ENCODE peak calls at places on chromosomes 4 and X, in six cellular contexts. One of them, this sample, is unnamed. For H3K9me3 and H4K20me1, the result is how much of the 10 kb centered on the place peaks cover.

GRCh38 chr4:1299301-1299860 is 9.7 kb downstream of the MAEA start:
- DNase-seq in H9: no peak
- DNase-seq in neural progenitor cell: no peak
- DNase-seq in HepG2: no peak
- DNase-seq in fibroblast of lung: no peak
- DNase-seq in astrocyte: no peak
- DNase-seq in this sample: no peak

GRCh38 chr4:111879539-111879938 is 265.7 kb upstream of the FAM241A start:
- DNase-seq in H9: no peak
- DNase-seq in astrocyte: no peak
- DNase-seq in HepG2: no peak
- DNase-seq in fibroblast of lung: no peak
- DNase-seq in neural progenitor cell: peak
- DNase-seq in this sample: no peak

GRCh38 chr4:187209921-187210613 is 486.4 kb upstream of the FAT1 start:
- DNase-seq in H9: no peak
- DNase-seq in fibroblast of lung: peak
- DNase-seq in astrocyte: peak
- DNase-seq in HepG2: no peak
- DNase-seq in neural progenitor cell: no peak
- DNase-seq in this sample: no peak

GRCh38 chr4:24978291-24979072 is 52.3 kb downstream of the LGI2 start:
- DNase-seq in astrocyte: no peak
- DNase-seq in HepG2: no peak
- DNase-seq in H9: peak
- DNase-seq in fibroblast of lung: no peak
- DNase-seq in neural progenitor cell: no peak
- DNase-seq in this sample: no peak

GRCh38 chr4:144338148-144338547 is 197.6 kb upstream of the GYPA start:
- DNase-seq in fibroblast of lung: no peak
- DNase-seq in H9: no peak
- DNase-seq in HepG2: no peak
- DNase-seq in astrocyte: no peak
- DNase-seq in neural progenitor cell: no peak
- DNase-seq in this sample: peak

GRCh38 chrX:65689377-65689776 is 21.9 kb downstream of the MSN start:
- DNase-seq in H9: no peak
- DNase-seq in neural progenitor cell: no peak
- DNase-seq in astrocyte: no peak
- DNase-seq in fibroblast of lung: no peak
- DNase-seq in HepG2: no peak
- DNase-seq in this sample: no peak

GRCh38 chr4:97016186-97016945 is 1126.9 kb downstream of the STPG2 start:
- DNase-seq in HepG2: no peak
- DNase-seq in astrocyte: no peak
- DNase-seq in neural progenitor cell: no peak
- DNase-seq in fibroblast of lung: no peak
- DNase-seq in H9: no peak
- DNase-seq in this sample: no peak

GRCh38 chr4:120466429-120466828 is 399.8 kb upstream of the MAD2L1 start:
- DNase-seq in neural progenitor cell: peak
- DNase-seq in astrocyte: no peak
- DNase-seq in H9: peak
- DNase-seq in fibroblast of lung: no peak
- DNase-seq in HepG2: no peak
- DNase-seq in this sample: no peak

GRCh38 chrX:123965712-123966111 is 4.2 kb downstream of the STAG2 start:
- DNase-seq in astrocyte: no peak
- DNase-seq in neural progenitor cell: no peak
- DNase-seq in fibroblast of lung: no peak
- DNase-seq in HepG2: no peak
- DNase-seq in H9: no peak
- DNase-seq in this sample: no peak

GRCh38 chrX:109936114-109936513 is 66.8 kb upstream of the TMEM164 start:
- DNase-seq in astrocyte: no peak
- DNase-seq in HepG2: no peak
- DNase-seq in H9: no peak
- DNase-seq in fibroblast of lung: peak
- DNase-seq in neural progenitor cell: no peak
- DNase-seq in this sample: no peak

GRCh38 chr4:149549911-149550310 is 265.7 kb downstream of the IQCM start:
- DNase-seq in H9: peak
- DNase-seq in fibroblast of lung: peak
- DNase-seq in neural progenitor cell: peak
- DNase-seq in HepG2: no peak
- DNase-seq in astrocyte: peak
- DNase-seq in this sample: no peak

GRCh38 chr4:47510506-47511143 is 25.6 kb downstream of the ATP10D start:
- DNase-seq in HepG2: no peak
- DNase-seq in neural progenitor cell: no peak
- DNase-seq in astrocyte: no peak
- DNase-seq in fibroblast of lung: peak
- DNase-seq in H9: no peak
- DNase-seq in this sample: no peak

GRCh38 chr4:15400911-15401671 is 26.7 kb upstream of the C1QTNF7 start:
- DNase-seq in HepG2: no peak
- DNase-seq in H9: no peak
- DNase-seq in astrocyte: peak
- DNase-seq in neural progenitor cell: no peak
- DNase-seq in fibroblast of lung: peak
- DNase-seq in this sample: no peak

GRCh38 chr4:15396157-15396800 is 31.6 kb upstream of the C1QTNF7 start:
- DNase-seq in neural progenitor cell: peak
- DNase-seq in H9: peak
- DNase-seq in HepG2: peak
- DNase-seq in fibroblast of lung: peak
- DNase-seq in astrocyte: no peak
- DNase-seq in this sample: peak

GRCh38 chr4:15400276-15400675 is 27.6 kb upstream of the C1QTNF7 start:
- DNase-seq in neural progenitor cell: no peak
- DNase-seq in fibroblast of lung: no peak
- DNase-seq in HepG2: no peak
- DNase-seq in astrocyte: no peak
- DNase-seq in H9: no peak
- DNase-seq in this sample: no peak

GRCh38 chr4:15398001-15398400 is 29.8 kb upstream of the C1QTNF7 start:
- DNase-seq in HepG2: no peak
- DNase-seq in fibroblast of lung: peak
- DNase-seq in H9: no peak
- DNase-seq in neural progenitor cell: no peak
- DNase-seq in astrocyte: no peak
- DNase-seq in this sample: no peak

GRCh38 chr4:15398732-15399131 is 29.1 kb upstream of the C1QTNF7 start:
- DNase-seq in neural progenitor cell: no peak
- DNase-seq in H9: no peak
- DNase-seq in fibroblast of lung: no peak
- DNase-seq in HepG2: no peak
- DNase-seq in astrocyte: no peak
- DNase-seq in this sample: no peak
- H3K9me3 ChIP-seq in neural progenitor cell: under half
- H3K9me3 ChIP-seq in H9: under half
- H3K9me3 ChIP-seq in fibroblast of lung: under half
- H3K9me3 ChIP-seq in HepG2: under half
- H3K9me3 ChIP-seq in astrocyte: under half
- H3K9me3 ChIP-seq in this sample: under half

GRCh38 chr4:39452860-39453587 is 5.7 kb downstream of the RPL9 start:
- DNase-seq in astrocyte: no peak
- DNase-seq in fibroblast of lung: no peak
- DNase-seq in neural progenitor cell: no peak
- DNase-seq in H9: no peak
- DNase-seq in HepG2: no peak
- DNase-seq in this sample: no peak
- H4K20me1 ChIP-seq in astrocyte: half or more
- H4K20me1 ChIP-seq in fibroblast of lung: under half
- H4K20me1 ChIP-seq in neural progenitor cell: half or more
- H4K20me1 ChIP-seq in H9: under half
- H4K20me1 ChIP-seq in HepG2: half or more
- H4K20me1 ChIP-seq in this sample: under half

DNA sequence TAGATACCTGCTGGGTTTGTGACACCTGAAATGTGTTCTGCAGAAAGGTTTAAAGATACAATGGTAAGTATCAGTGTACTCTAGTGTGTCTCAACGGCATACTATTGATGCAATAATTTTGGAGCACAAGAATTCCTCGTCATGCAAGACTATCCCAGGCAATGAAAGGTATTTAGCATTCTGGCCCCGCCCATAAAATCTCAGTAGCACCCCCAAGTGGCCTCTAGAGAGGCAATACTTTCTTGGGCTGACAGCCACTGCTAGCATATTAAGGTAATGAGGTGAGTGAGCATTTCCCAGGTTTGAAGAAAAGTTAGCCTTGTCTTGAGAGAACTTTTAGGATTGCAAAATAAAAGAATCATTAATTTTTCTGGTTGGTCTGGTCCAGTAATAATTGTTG is 24.0 kb downstream of the TAB3 start:
- DNase-seq in H9: peak
- DNase-seq in HepG2: peak
- DNase-seq in neural progenitor cell: peak
- DNase-seq in astrocyte: no peak
- DNase-seq in fibroblast of lung: no peak
- DNase-seq in this sample: peak
- TF ChIP-seq CTCF in H9: peak
- TF ChIP-seq CTCF in HepG2: peak
- TF ChIP-seq CTCF in neural progenitor cell: peak
- TF ChIP-seq CTCF in astrocyte: no peak
- TF ChIP-seq CTCF in fibroblast of lung: peak
- TF ChIP-seq CTCF in this sample: peak

DNA sequence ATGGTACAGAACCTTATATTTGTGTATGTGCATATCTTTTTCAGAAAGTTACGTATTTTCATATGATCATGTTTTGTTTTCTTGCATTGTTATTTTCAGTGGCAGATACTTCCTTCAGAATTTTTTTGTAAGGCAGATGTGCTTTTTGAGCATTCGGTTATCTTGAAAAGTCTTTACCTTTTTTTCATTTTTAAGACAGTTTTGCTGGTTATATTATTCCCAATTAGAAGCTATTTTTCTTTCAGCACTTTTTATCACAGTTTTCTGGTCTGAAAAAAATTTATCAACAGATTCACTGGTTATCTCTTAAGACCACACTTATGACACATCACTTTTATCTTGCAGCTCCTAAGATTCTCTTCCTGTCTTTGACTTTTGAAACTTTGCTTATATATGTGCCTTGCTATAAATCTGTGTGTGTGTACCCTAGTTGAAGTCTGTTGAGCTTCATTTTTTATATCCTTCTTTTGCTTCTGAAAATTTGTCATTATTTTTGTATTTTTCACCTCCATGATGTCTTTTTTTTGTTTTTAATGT is 53.1 kb downstream of the ZNF732 start:
- DNase-seq in neural progenitor cell: no peak
- DNase-seq in HepG2: no peak
- DNase-seq in fibroblast of lung: no peak
- DNase-seq in H9: no peak
- DNase-seq in astrocyte: no peak
- DNase-seq in this sample: no peak
- H3K9me3 ChIP-seq in neural progenitor cell: half or more
- H3K9me3 ChIP-seq in HepG2: half or more
- H3K9me3 ChIP-seq in fibroblast of lung: under half
- H3K9me3 ChIP-seq in H9: half or more
- H3K9me3 ChIP-seq in astrocyte: under half
- H3K9me3 ChIP-seq in this sample: half or more

GRCh38 chr4:185787926-185788679 is 23.9 kb downstream of the SORBS2 start:
- DNase-seq in fibroblast of lung: no peak
- DNase-seq in H9: no peak
- DNase-seq in HepG2: no peak
- DNase-seq in astrocyte: no peak
- DNase-seq in neural progenitor cell: peak
- DNase-seq in this sample: no peak
- H4K20me1 ChIP-seq in fibroblast of lung: under half
- H4K20me1 ChIP-seq in H9: under half
- H4K20me1 ChIP-seq in HepG2: under half
- H4K20me1 ChIP-seq in astrocyte: under half
- H4K20me1 ChIP-seq in neural progenitor cell: under half
- H4K20me1 ChIP-seq in this sample: under half